ENCODE peak calls at places on chromosomes 3 and 15, in six cellular contexts. J is tibial artery, D is adrenal gland, I is AG04450, A is cardiac muscle cell, L is heart left ventricle. H is an unnamed sample. For H3K27me3, the result is how much of the 10 kb centered on the place peaks cover.

GRCh38 chr15:51727141-51727897 is 10.1 kb downstream of the LYSMD2 start:
- DNase-seq in L (no peak), J (no peak), A (peak), I (no peak), D (peak), H (no peak)

GRCh38 chr3:179404307-179404706 is 47.0 kb downstream of the GNB4 start:
- DNase-seq in L (no peak), J (no peak), A (no peak), I (no peak), D (no peak), H (no peak)

GRCh38 chr3:153621988-153622387 is 460.0 kb downstream of the RAP2B start:
- DNase-seq in J (no peak), A (no peak), I (no peak), L (no peak), D (no peak), H (no peak)

GRCh38 chr15:77571741-77572140 is 61.0 kb downstream of the LINGO1 start:
- DNase-seq in A (no peak), J (no peak), D (no peak), L (no peak), I (no peak), H (no peak)

GRCh38 chr3:9820543-9820942 is 10.5 kb downstream of the TTLL3 start:
- DNase-seq in I (no peak), L (no peak), J (no peak), A (no peak), D (no peak), H (no peak)

GRCh38 chr3:13022348-13023250 is 50.6 kb downstream of the IQSEC1 start:
- DNase-seq in A (peak), L (peak), I (peak), J (peak), D (peak), H (peak)

GRCh38 chr15:48560321-48561051 is 85.0 kb downstream of the FBN1 start:
- DNase-seq in D (no peak), A (peak), J (peak), L (no peak), I (no peak), H (no peak)

GRCh38 chr15:39125904-39126303 is 455.0 kb upstream of the THBS1 start:
- DNase-seq in I (no peak), L (no peak), D (peak), J (no peak), A (peak), H (no peak)

GRCh38 chr3:48268936-48269551 is 28.1 kb downstream of the ZNF589 start:
- DNase-seq in J (no peak), A (peak), D (no peak), I (no peak), L (no peak), H (no peak)

GRCh38 chr3:161759444-161759843 is 262.8 kb downstream of the OTOL1 start:
- DNase-seq in D (no peak), A (no peak), I (no peak), J (no peak), L (no peak), H (no peak)

GRCh38 chr3:110733045-110733444 is 338.6 kb upstream of the NECTIN3 start:
- DNase-seq in D (no peak), A (no peak), L (no peak), I (no peak), J (no peak), H (no peak)

GRCh38 chr3:61974662-61975061 is 398.7 kb downstream of the FEZF2 start:
- DNase-seq in D (no peak), L (no peak), A (no peak), I (no peak), J (no peak), H (no peak)

GRCh38 chr3:141051641-141052569 is 758 bp downstream of the SPSB4 start:
- DNase-seq in A (peak), D (no peak), J (no peak), L (peak), I (no peak), H (peak)
- H3K27me3 ChIP-seq in A (under half), D (under half), J (under half), L (under half), I (half or more), H (under half)

GRCh38 chr3:4548356-4548755 is 55.2 kb downstream of the ITPR1 start:
- DNase-seq in L (no peak), J (no peak), D (no peak), I (no peak), A (no peak), H (no peak)

GRCh38 chr3:4550957-4551754 is 58.0 kb downstream of the ITPR1 start:
- DNase-seq in A (peak), J (no peak), L (peak), D (peak), I (no peak), H (no peak)

GRCh38 chr3:4546346-4547178 is 53.4 kb downstream of the ITPR1 start:
- DNase-seq in A (no peak), I (no peak), D (peak), L (no peak), J (no peak), H (no peak)

GRCh38 chr3:4547799-4548198 is 54.7 kb downstream of the ITPR1 start:
- DNase-seq in L (no peak), A (no peak), J (no peak), I (no peak), D (no peak), H (no peak)

DNA sequence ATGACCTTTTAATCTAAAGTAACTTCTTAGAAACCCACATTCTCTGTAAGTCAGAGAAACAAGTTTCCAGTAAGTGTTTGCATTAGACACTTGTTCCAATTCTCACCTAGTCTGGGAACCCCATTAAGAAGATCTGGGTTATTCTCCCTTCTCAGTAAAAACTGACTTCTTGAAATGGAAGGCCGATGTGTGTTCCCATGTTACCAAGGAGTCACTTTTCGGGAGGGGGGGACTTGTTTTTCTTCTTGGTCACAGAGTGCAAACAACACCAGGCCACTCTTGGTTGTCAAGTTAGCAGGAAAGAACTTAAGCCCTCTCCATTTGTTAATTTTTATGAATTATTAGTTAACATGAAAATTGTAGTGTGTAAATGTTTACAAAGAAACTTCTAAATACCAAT is 55.6 kb downstream of the ITPR1 start:
- DNase-seq in J (no peak), A (no peak), I (no peak), L (no peak), D (no peak), H (no peak)
- H3K27ac ChIP-seq in J (peak), A (no peak), I (no peak), L (no peak), D (no peak), H (no peak)

GRCh38 chr3:127961963-127962362 is 46.9 kb downstream of the KBTBD12 start:
- DNase-seq in D (peak), A (no peak), J (no peak), L (no peak), I (no peak), H (no peak)

GRCh38 chr3:127962937-127963336 is 47.9 kb downstream of the KBTBD12 start:
- DNase-seq in D (no peak), A (no peak), L (no peak), I (no peak), J (no peak), H (no peak)

GRCh38 chr3:127961124-127961523 is 46.1 kb downstream of the KBTBD12 start:
- DNase-seq in D (no peak), A (no peak), L (no peak), I (no peak), J (no peak), H (no peak)

GRCh38 chr3:127959041-127959440 is 44.0 kb downstream of the KBTBD12 start:
- DNase-seq in I (no peak), A (no peak), J (no peak), L (no peak), D (no peak), H (no peak)

DNA sequence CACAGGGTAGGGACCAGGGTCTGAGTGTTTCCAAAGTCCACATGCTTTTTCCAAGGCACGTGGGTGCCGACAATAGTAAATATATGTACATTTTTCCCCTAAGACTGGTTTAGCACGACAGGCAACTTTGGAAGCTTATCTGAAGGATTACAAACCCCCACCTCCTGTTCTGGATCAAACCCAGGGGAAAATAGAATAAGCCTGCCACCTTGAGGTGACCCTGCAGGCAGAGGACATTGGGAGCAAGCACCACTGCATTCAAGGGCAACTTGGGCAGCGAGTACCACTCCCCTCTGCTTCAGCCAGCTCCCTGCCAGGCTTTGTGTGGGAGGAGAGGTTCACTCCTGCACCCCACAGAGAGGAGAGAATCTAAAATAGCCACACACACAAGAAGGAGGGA is 44.8 kb downstream of the KBTBD12 start:
- DNase-seq in J (no peak), I (no peak), D (peak), A (peak), L (peak), H (no peak)
- TF ChIP-seq CTCF in J (no peak), I (peak), D (no peak), A (peak), L (peak), H (peak)

DNA sequence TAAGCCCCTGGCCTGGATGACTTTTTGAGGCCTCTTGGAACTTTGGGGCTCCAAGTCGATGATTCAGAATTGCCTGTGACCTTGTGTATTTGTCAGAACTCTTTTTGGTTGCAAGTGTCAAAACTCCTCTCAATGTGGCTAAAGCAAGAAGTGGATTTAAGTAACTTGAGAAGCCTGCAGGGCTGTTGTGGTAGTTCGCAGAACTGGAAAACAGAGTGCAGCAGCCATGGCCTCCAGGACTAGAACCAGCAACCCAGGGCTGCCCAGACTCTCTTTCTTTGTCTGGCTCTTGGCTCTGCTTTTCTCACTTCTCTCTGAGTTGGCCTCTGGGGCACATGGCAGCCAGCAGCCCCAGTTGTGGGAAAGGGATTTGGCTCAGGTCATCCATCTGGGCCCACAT is 59.0 kb downstream of the BHLHE40 start:
- DNase-seq in I (no peak), J (no peak), A (no peak), D (no peak), L (no peak), H (no peak)
- H3K27me3 ChIP-seq in I (under half), J (under half), A (under half), D (under half), L (under half), H (under half)

DNA sequence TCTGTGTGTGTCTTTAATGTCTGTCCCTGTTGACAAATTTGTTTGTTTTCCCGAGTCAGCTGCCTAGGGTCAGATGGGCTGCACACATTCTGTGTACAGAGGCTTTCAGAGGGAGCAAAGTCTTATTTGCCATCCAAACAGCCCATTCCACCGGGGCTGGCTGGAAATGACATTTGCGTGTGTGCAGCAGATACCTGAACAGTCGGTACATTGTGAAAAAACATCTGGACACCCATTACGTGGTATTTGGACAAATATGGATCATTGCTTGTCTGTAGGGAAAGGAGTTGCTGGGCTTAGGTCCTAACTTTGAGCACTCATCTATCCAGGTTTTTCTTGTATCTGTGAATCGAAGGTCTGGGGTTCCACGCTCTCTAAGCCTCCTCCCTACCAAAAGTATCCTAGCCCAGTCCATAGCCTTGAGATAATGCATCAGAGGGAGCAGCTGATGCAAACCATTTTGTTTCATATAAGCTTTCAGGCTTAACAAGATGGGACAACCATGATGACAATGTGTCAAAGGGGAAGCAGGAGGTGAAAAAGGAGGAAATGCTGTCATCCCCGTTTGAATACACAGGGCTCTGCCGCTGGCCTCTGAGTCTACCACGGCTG is 22.2 kb upstream of the CMTM8 start:
- DNase-seq in D (no peak), J (no peak), I (no peak), A (no peak), L (no peak), H (no peak)
- H3K27ac ChIP-seq in D (no peak), J (no peak), I (no peak), A (no peak), L (no peak), H (no peak)

GRCh38 chr3:157135671-157136396 is 24.1 kb downstream of the CCNL1 start:
- DNase-seq in D (peak), L (no peak), I (no peak), J (peak), A (peak), H (no peak)
- TF ChIP-seq CTCF in D (no peak), L (peak), I (peak), J (no peak), A (peak), H (no peak)

GRCh38 chr15:69972436-69972835 is 125.3 kb downstream of the TLE3 start:
- DNase-seq in J (no peak), D (no peak), L (no peak), I (no peak), A (no peak), H (no peak)

GRCh38 chr15:69976366-69976994 is 121.2 kb downstream of the TLE3 start:
- DNase-seq in D (peak), I (no peak), L (no peak), J (no peak), A (peak), H (no peak)

GRCh38 chr15:69973102-69973714 is 124.5 kb downstream of the TLE3 start:
- DNase-seq in L (no peak), A (peak), J (no peak), I (no peak), D (no peak), H (no peak)

GRCh38 chr15:69971771-69972170 is 125.9 kb downstream of the TLE3 start:
- DNase-seq in D (no peak), I (no peak), J (no peak), A (no peak), L (no peak), H (no peak)

GRCh38 chr15:69974321-69974720 is 123.4 kb downstream of the TLE3 start:
- DNase-seq in A (no peak), L (no peak), I (no peak), D (no peak), J (no peak), H (no peak)
- H3K27me3 ChIP-seq in A (under half), L (under half), I (under half), D (under half), J (under half), H (under half)

GRCh38 chr3:186933801-186934200 is 3.5 kb downstream of the ST6GAL1 start:
- DNase-seq in I (no peak), D (no peak), J (no peak), A (no peak), L (no peak), H (no peak)

GRCh38 chr3:186930639-186931486 is 537 bp downstream of the ST6GAL1 start:
- DNase-seq in A (peak), J (peak), I (no peak), D (peak), L (peak), H (peak)

GRCh38 chr3:186930143-186930638 is at the start of gene ST6GAL1:
- DNase-seq in A (peak), L (peak), D (peak), I (no peak), J (peak), H (peak)

GRCh38 chr3:186931487-186932280 is 1.4 kb downstream of the ST6GAL1 start:
- DNase-seq in A (no peak), D (no peak), J (peak), L (peak), I (no peak), H (peak)

GRCh38 chr3:186932281-186933181 is 2.2 kb downstream of the ST6GAL1 start:
- DNase-seq in A (peak), I (no peak), D (no peak), L (no peak), J (no peak), H (no peak)
- H3K27ac ChIP-seq in A (peak), I (peak), D (no peak), L (peak), J (peak), H (peak)

GRCh38 chr3:132642539-132642847 is 17.1 kb downstream of the ACAD11 start:
- DNase-seq in L (no peak), A (no peak), J (no peak), I (no peak), D (no peak), H (no peak)
- TF ChIP-seq CTCF in L (no peak), A (no peak), J (no peak), I (no peak), D (no peak), H (no peak)

H was measured in lung.